ENCODE peak calls at places on chromosomes 1 and 21, in four cellular contexts. S is AG04450, V is sigmoid colon, H is esophagus squamous epithelium. Z is an unnamed sample.

GRCh38 chr21:45542242-45542666 is at the start of gene SLC19A1:
- DNase-seq in V (peak), H (no peak), S (no peak), Z (no peak)

GRCh38 chr21:38196033-38196432 is 60.8 kb upstream of the KCNJ15 start:
- DNase-seq in S (no peak), H (no peak), V (no peak), Z (no peak)

GRCh38 chr21:45636921-45637646 is 6.4 kb upstream of the PCBP3 start:
- DNase-seq in V (no peak), S (no peak), H (no peak), Z (no peak)

GRCh38 chr1:225767591-225768540 is 9.8 kb upstream of the SRP9 start:
- DNase-seq in S (peak), H (no peak), V (peak), Z (no peak)

GRCh38 chr1:118322369-118322768 is 137.3 kb upstream of the SPAG17 start:
- DNase-seq in S (no peak), H (no peak), V (no peak), Z (no peak)

GRCh38 chr1:111592389-111593361 is 26.9 kb upstream of the RAP1A start:
- DNase-seq in V (peak), H (peak), S (peak), Z (peak)

GRCh38 chr1:208456487-208456886 is 212.3 kb upstream of the PLXNA2 start:
- DNase-seq in H (no peak), V (no peak), S (no peak), Z (no peak)

GRCh38 chr21:45318556-45319341 is 31.1 kb upstream of the POFUT2 start:
- DNase-seq in S (no peak), V (peak), H (no peak), Z (no peak)

GRCh38 chr1:221897312-221897711 is 155.4 kb upstream of the DUSP10 start:
- DNase-seq in H (no peak), V (no peak), S (peak), Z (no peak)

GRCh38 chr1:24970926-24971530 is 41.0 kb upstream of the RUNX3 start:
- DNase-seq in S (no peak), H (no peak), V (no peak), Z (no peak)

GRCh38 chr1:87684786-87685185 is 356.1 kb downstream of the LMO4 start:
- DNase-seq in H (no peak), S (no peak), V (no peak), Z (peak)

GRCh38 chr1:6415979-6416656 is 3.6 kb downstream of the HES2 start:
- DNase-seq in H (no peak), V (no peak), S (no peak), Z (peak)

GRCh38 chr21:45297329-45297728 is 9.6 kb upstream of the POFUT2 start:
- DNase-seq in H (no peak), S (no peak), V (peak), Z (no peak)

GRCh38 chr21:41927727-41928409 is 25.9 kb downstream of the C2CD2 start:
- DNase-seq in S (no peak), V (peak), H (no peak), Z (no peak)

GRCh38 chr1:3527774-3528173 is 73.3 kb downstream of the ARHGEF16 start:
- DNase-seq in H (no peak), V (no peak), S (no peak), Z (no peak)

DNA sequence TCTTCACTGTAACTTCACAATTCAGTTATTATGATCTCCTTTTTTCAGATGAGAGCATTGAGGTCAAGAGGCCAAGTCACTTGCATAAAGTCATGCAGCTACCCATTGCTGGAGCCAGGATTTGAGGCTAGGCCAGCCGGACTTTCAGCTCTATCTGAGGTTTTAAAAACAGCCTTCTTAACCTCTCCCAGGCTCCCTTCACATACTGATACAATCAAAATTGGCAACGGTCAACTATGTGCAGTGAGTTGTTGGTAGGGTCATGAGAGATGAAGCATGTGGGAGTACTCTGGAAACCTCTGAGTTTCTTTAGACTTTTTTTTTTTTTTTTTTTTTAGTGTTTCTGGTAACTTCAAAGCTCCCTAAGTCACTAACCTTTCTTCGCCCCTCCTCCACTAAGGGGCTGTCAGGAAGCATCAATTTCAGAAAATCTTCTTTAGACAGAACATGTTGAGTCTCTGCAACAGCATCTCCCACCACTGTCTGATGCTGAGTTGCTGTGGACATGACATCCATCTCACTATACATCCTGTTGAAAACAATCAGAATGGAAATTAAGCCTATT is 201.8 kb downstream of the SIPA1L2 start:
- DNase-seq in S (no peak), H (no peak), V (no peak), Z (no peak)
- H3K27ac ChIP-seq in S (no peak), H (no peak), V (no peak), Z (no peak)

GRCh38 chr1:15757575-15758401 is 807 bp upstream of the FBLIM1 start:
- DNase-seq in V (no peak), H (no peak), S (no peak), Z (no peak)
- H3K27ac ChIP-seq in V (peak), H (peak), S (no peak), Z (peak)

GRCh38 chr1:34844252-34844634 is 15.3 kb downstream of the SMIM12 start:
- DNase-seq in V (no peak), S (no peak), H (no peak), Z (no peak)

GRCh38 chr1:34845131-34845901 is 14.2 kb downstream of the SMIM12 start:
- DNase-seq in S (no peak), H (no peak), V (peak), Z (no peak)

GRCh38 chr1:34846265-34846664 is 13.3 kb downstream of the SMIM12 start:
- DNase-seq in S (no peak), V (peak), H (no peak), Z (no peak)

GRCh38 chr1:34842952-34843371 is 16.6 kb downstream of the SMIM12 start:
- DNase-seq in H (no peak), V (no peak), S (no peak), Z (no peak)

GRCh38 chr1:34843392-34844251 is 15.9 kb downstream of the SMIM12 start:
- DNase-seq in H (no peak), S (no peak), V (no peak), Z (no peak)
- H3K27ac ChIP-seq in H (no peak), S (no peak), V (peak), Z (no peak)

DNA sequence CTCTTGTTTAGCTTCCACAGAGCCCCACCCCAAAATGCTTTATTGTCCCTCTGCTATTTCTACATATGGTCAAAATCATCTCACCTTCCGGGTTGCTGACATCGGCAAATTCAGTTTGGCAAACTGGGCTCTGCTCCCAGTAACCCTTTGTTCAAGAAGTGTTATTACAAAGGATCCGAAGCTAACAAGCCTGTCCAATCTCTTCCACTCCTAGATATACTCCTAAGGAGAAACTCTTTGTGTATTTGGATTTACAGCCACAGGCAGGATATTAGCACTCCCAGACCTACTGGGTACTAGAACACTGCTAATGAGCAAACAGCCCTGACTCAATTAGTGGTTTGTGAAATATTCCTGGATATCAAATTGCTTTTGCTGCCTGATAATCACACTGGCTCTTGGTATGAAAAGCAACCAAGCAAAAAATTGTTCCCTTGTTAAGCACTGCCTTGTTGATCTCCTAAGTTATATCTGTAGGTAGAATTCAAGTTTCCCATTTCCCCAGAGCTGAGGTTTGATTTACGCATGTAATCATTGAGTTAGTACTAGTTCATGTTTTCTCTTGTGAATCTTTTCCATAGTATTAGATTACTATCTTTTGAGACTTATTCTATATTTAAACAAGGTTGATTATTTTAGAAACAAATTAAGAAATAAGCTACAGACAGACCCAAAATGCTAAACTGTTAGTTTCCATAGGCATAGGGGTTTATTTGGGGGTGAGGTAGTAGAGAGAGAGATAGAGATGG is 3.8 kb downstream of the JUN start:
- DNase-seq in V (peak), H (no peak), S (no peak), Z (peak)
- H3K27ac ChIP-seq in V (peak), H (peak), S (no peak), Z (peak)

GRCh38 chr1:16166117-16166516 is 10.2 kb upstream of the EPHA2 start:
- DNase-seq in V (no peak), H (no peak), S (no peak), Z (no peak)

GRCh38 chr1:16165548-16165947 is 9.7 kb upstream of the EPHA2 start:
- DNase-seq in S (no peak), H (no peak), V (no peak), Z (no peak)

GRCh38 chr1:16168622-16169021 is 12.8 kb upstream of the EPHA2 start:
- DNase-seq in H (no peak), V (no peak), S (no peak), Z (no peak)

GRCh38 chr1:16164821-16165364 is 9.0 kb upstream of the EPHA2 start:
- DNase-seq in S (no peak), H (no peak), V (no peak), Z (no peak)

GRCh38 chr1:16167331-16168143 is 11.7 kb upstream of the EPHA2 start:
- DNase-seq in S (no peak), H (no peak), V (no peak), Z (no peak)
- H3K27ac ChIP-seq in S (no peak), H (peak), V (no peak), Z (peak)

GRCh38 chr1:83637586-83637985 is 361.3 kb downstream of the TTLL7 start:
- DNase-seq in V (no peak), S (no peak), H (no peak), Z (no peak)

GRCh38 chr1:83641828-83642443 is 357.0 kb downstream of the TTLL7 start:
- DNase-seq in H (no peak), S (no peak), V (peak), Z (no peak)

GRCh38 chr1:83637009-83637408 is 361.9 kb downstream of the TTLL7 start:
- DNase-seq in H (no peak), V (no peak), S (no peak), Z (no peak)

GRCh38 chr1:83639785-83640184 is 359.1 kb downstream of the TTLL7 start:
- DNase-seq in H (no peak), S (no peak), V (no peak), Z (no peak)

DNA sequence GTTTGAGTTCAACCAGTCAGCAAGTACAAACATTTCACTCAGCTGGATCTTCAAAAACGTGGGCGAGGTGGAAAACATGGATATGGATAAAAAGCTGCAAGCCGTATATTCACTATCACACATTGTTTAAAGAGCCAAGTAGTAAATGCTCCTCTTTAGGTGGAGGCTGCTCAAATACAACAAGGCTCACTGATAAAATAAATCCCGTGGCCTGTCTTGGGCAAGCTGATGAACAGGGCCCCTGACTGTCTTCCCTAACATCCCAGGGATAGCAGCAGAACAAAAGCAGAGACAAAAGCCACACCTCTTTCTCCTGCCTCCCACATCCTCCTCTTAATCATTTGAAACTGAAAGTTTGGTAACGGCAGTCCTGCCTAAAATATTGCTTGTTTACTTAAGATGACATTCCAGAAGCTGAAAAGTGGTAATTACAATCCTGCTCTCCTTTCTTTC is 357.7 kb downstream of the TTLL7 start:
- DNase-seq in H (no peak), S (no peak), V (no peak), Z (no peak)
- H3K27ac ChIP-seq in H (no peak), S (no peak), V (peak), Z (no peak)

GRCh38 chr1:16172232-16172830 is 16.5 kb upstream of the EPHA2 start:
- DNase-seq in S (no peak), H (no peak), V (no peak), Z (no peak)
- H3K27ac ChIP-seq in S (no peak), H (peak), V (no peak), Z (peak)

GRCh38 chr1:37726746-37727145 is 34.4 kb downstream of the CDCA8 start:
- DNase-seq in S (no peak), H (no peak), V (no peak), Z (no peak)

GRCh38 chr1:37728416-37728815 is 36.1 kb downstream of the CDCA8 start:
- DNase-seq in V (peak), H (no peak), S (no peak), Z (no peak)

GRCh38 chr1:37724575-37724974 is 32.3 kb downstream of the CDCA8 start:
- DNase-seq in V (no peak), H (no peak), S (no peak), Z (no peak)

GRCh38 chr1:37727186-37727585 is 34.9 kb downstream of the CDCA8 start:
- DNase-seq in S (no peak), H (no peak), V (no peak), Z (no peak)

DNA sequence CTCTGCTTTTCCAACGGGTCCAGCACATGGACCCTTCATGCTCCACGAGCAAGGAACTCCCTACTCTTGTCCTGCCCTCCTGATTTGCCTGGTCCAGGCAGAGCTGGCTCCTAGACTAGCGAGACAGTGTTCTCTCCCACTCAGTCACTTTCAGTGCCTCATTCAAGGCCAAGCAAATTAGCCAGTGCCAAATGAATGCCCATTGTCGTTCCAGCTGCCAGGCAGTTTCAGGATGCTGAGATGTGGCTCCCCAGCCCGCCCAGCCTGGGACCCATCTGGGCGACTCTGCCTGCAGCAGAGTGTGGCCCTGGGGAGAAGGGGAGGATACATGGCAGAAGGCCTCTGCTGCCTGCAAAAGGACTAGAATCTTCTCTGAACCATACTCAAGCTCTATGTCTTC is 33.9 kb downstream of the CDCA8 start:
- DNase-seq in V (no peak), H (no peak), S (no peak), Z (no peak)
- H3K27ac ChIP-seq in V (no peak), H (no peak), S (no peak), Z (no peak)

GRCh38 chr1:20788489-20788795 is 1.3 kb upstream of the HP1BP3 start:
- DNase-seq in S (no peak), H (no peak), V (no peak), Z (no peak)
- H3K27ac ChIP-seq in S (peak), H (no peak), V (peak), Z (peak)

GRCh38 chr1:154961207-154961496 is 430 bp downstream of the PYGO2 start:
- DNase-seq in V (no peak), H (no peak), S (no peak), Z (no peak)

GRCh38 chr1:154959448-154959825 is 2.1 kb downstream of the PYGO2 start:
- DNase-seq in V (no peak), S (no peak), H (no peak), Z (no peak)

GRCh38 chr1:154961497-154962237 is at the start of gene PYGO2:
- DNase-seq in S (no peak), H (no peak), V (peak), Z (no peak)

GRCh38 chr1:154962238-154962678 is 676 bp upstream of the PYGO2 start:
- DNase-seq in S (no peak), H (no peak), V (no peak), Z (no peak)

GRCh38 chr1:154960446-154961136 is 991 bp downstream of the PYGO2 start:
- DNase-seq in S (no peak), H (no peak), V (no peak), Z (no peak)
- H3K27ac ChIP-seq in S (no peak), H (peak), V (peak), Z (peak)